ENCODE peak calls at places on chromosome 20, in nine cellular contexts. Y is HFF-Myc; J is NCI-H226; G is upper lobe of right lung; S is effector memory CD4-positive, alpha-beta T cell; B is stimulated activated CD4-positive, alpha-beta T cell treated with anti-CD3 and anti-CD28 coated beads, Interleukin-2, amount 100 ng/mL, for 48 hours; N is T-cell; T is prostate gland; W is LoVo. L is an unnamed sample.

GRCh38 chr20:19376451-19376971 is 164.1 kb downstream of the SLC24A3 start:
- DNase-seq in Y (no peak), J (no peak), G (no peak), S (no peak), B (no peak), N (no peak), T (no peak), W (no peak), L (no peak)

GRCh38 chr20:21901470-21902275 is 196.2 kb downstream of the PAX1 start:
- DNase-seq in Y (no peak), J (no peak), G (no peak), S (no peak), B (no peak), N (no peak), T (no peak), W (no peak), L (no peak)

GRCh38 chr20:10728873-10729670 is 55.3 kb upstream of the JAG1 start:
- DNase-seq in Y (no peak), J (no peak), G (no peak), S (no peak), B (no peak), N (no peak), T (no peak), W (no peak), L (no peak)

GRCh38 chr20:63594043-63594561 is 20.1 kb upstream of the HELZ2 start:
- DNase-seq in Y (peak), J (peak), G (no peak), S (no peak), B (no peak), N (no peak), T (no peak), W (no peak), L (no peak)

GRCh38 chr20:64065062-64065972 is 2.3 kb downstream of the TCEA2 start:
- DNase-seq in Y (no peak), J (no peak), G (no peak), S (no peak), B (no peak), N (no peak), T (no peak), W (no peak), L (no peak)

GRCh38 chr20:23305098-23305497 is 45.5 kb upstream of the NXT1 start:
- DNase-seq in Y (no peak), J (no peak), G (peak), S (no peak), B (no peak), N (no peak), T (no peak), W (no peak), L (no peak)

GRCh38 chr20:35271904-35272303 is 6.0 kb downstream of the MMP24OS start:
- DNase-seq in Y (no peak), J (peak), G (no peak), S (no peak), B (no peak), N (no peak), T (no peak), W (no peak), L (no peak)

GRCh38 chr20:49395183-49395582 is 87.3 kb downstream of the KCNB1 start:
- DNase-seq in Y (no peak), J (no peak), G (no peak), S (no peak), B (no peak), N (no peak), T (peak), W (no peak), L (no peak)

GRCh38 chr20:4193053-4193452 is 177.7 kb upstream of the RNF24 start:
- DNase-seq in Y (no peak), J (peak), G (peak), S (no peak), B (no peak), N (no peak), T (no peak), W (no peak), L (no peak)

GRCh38 chr20:38927902-38928578 is 1.8 kb downstream of the FAM83D start:
- DNase-seq in Y (no peak), J (no peak), G (no peak), S (no peak), B (no peak), N (no peak), T (peak), W (peak), L (no peak)

L was measured in endodermal cell.